ENCODE peak calls at places on chromosomes 6 and 20, in five cellular contexts. G is A549, K is HepG2, A is K562, W is IMR-90. F is an unnamed sample.

GRCh38 chr20:3808544-3808943 is 11.8 kb upstream of the AP5S1 start:
- DNase-seq in K (no peak), W (no peak), A (no peak), G (no peak), F (no peak)

GRCh38 chr20:31841928-31842327 is 3.5 kb downstream of the FOXS1 start:
- DNase-seq in K (peak; percentile 38), G (no peak), A (peak; percentile 75), W (peak; percentile 66), F (no peak)

GRCh38 chr6:46090115-46091079 is 39.4 kb upstream of the ENPP4 start:
- DNase-seq in A (peak; percentile 75), G (peak; percentile 25), W (peak; percentile 34), K (peak; percentile 50), F (no peak)

GRCh38 chr20:56537997-56538396 is 5.0 kb downstream of the FAM209B start:
- DNase-seq in K (no peak), G (no peak), A (no peak), W (no peak), F (no peak)

GRCh38 chr6:16392010-16392409 is 153.6 kb downstream of the GMPR start:
- DNase-seq in A (no peak), K (no peak), G (no peak), W (no peak), F (no peak)

GRCh38 chr6:84399003-84399402 is 171.6 kb upstream of the CEP162 start:
- DNase-seq in A (no peak), K (no peak), G (no peak), W (no peak), F (no peak)

GRCh38 chr20:15076785-15077184 is 739.4 kb upstream of the FLRT3 start:
- DNase-seq in W (no peak), K (no peak), A (no peak), G (no peak), F (no peak)

GRCh38 chr6:42150254-42150653 is 7.8 kb upstream of the C6orf132 start:
- DNase-seq in K (no peak), A (no peak), W (no peak), G (no peak), F (no peak)

GRCh38 chr6:113707194-113707593 is 150.0 kb upstream of the MARCKS start:
- DNase-seq in A (no peak), G (no peak), K (no peak), W (no peak), F (no peak)

GRCh38 chr20:11173936-11174335 is 500.1 kb upstream of the JAG1 start:
- DNase-seq in A (no peak), G (no peak), K (no peak), W (no peak), F (no peak)

GRCh38 chr6:38739532-38739931 is 24.4 kb downstream of the DNAH8 start:
- DNase-seq in K (no peak), G (no peak), W (no peak), A (no peak), F (no peak)

GRCh38 chr6:94045473-94045872 is 626.1 kb upstream of the EPHA7 start:
- DNase-seq in W (no peak), K (no peak), G (no peak), A (no peak), F (no peak)

GRCh38 chr6:110811187-110811586 is 4.1 kb downstream of the CDK19 start:
- DNase-seq in A (no peak), K (no peak), W (no peak), G (no peak), F (no peak)

GRCh38 chr20:49983123-49983847 is 505 bp downstream of the SNAI1 start:
- DNase-seq in A (peak; percentile 70), G (no peak), W (no peak), K (no peak), F (no peak)

GRCh38 chr6:147554281-147554680 is 45.8 kb downstream of the SAMD5 start:
- DNase-seq in W (no peak), A (no peak), K (no peak), G (no peak), F (no peak)

GRCh38 chr6:147560670-147561069 is 52.2 kb downstream of the SAMD5 start:
- DNase-seq in W (no peak), K (no peak), A (no peak), G (no peak), F (no peak)

GRCh38 chr6:147561742-147562141 is 53.3 kb downstream of the SAMD5 start:
- DNase-seq in G (no peak), K (no peak), W (no peak), A (no peak), F (no peak)

GRCh38 chr6:147564556-147564955 is 56.1 kb downstream of the SAMD5 start:
- DNase-seq in K (no peak), G (no peak), W (peak; percentile 59), A (no peak), F (no peak)

DNA sequence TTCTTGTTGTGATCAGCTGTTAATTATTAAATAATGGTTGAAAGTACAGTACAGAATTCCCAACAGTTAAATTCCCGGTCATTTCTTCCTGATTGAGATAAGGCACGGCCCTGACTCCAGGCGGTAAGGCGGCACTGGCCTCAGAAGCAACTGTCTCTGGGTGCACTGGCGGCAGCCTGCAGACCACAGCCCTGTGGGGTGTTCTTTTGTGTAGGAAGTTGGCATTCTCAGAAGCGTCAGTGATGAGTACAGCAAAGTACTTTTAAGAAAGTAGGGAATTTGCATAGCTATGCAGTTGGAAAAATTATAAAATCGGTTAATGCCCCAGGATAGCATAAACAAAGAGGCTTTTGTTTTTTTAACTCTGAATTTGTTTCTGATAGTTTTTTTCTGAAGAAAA is 50.5 kb downstream of the SAMD5 start:
- DNase-seq in W (peak; percentile 5), G (no peak), K (no peak), A (no peak), F (no peak)
- H3K4me3 ChIP-seq in W (no peak overlapping the region), G (no peak overlapping the region), K (no peak overlapping the region), A (no peak overlapping the region), F (no peak overlapping the region)

DNA sequence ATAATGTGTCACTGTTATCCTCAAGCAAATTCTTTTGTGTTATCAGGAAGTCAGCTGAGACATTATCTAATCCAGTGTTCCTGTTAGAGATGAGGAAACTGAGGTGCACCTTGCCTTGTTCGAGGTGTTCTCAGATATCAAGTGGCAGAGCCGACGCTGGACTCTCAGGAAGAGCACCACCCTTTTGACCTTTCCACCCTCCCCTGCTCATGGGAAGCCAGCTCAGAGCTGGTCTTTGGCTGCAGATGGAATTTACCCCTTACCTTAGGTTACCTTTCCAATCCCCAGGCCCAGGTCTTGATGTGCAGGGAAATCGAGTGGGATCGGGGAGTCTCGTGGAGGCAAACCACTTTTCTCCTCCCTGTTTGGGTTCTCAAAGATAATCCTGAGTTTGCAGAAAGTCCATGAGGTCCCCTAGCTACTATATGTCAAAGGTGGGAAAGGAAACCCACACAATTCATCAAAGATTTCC is 62.9 kb upstream of the PIM1 start:
- DNase-seq in G (no peak), A (no peak), W (no peak), K (peak; percentile 88), F (no peak)
- TF ChIP-seq MAFK in G (no peak), A (no peak), W (no peak), K (no peak), F (no peak)

GRCh38 chr6:132736239-132736638 is 21.5 kb downstream of the VNN2 start:
- DNase-seq in A (no peak), W (peak; percentile 14), K (no peak), G (no peak), F (no peak)

GRCh38 chr6:132733288-132733687 is 19.4 kb upstream of the VNN1 start:
- DNase-seq in W (peak; percentile 17), K (no peak), G (no peak), A (no peak), F (no peak)

GRCh38 chr6:132734694-132735236 is 20.9 kb upstream of the VNN1 start:
- DNase-seq in G (no peak), W (peak; percentile 83), A (no peak), K (peak; percentile 78), F (no peak)

GRCh38 chr6:132731086-132731485 is 17.2 kb upstream of the VNN1 start:
- DNase-seq in W (peak; percentile 55), K (no peak), G (no peak), A (no peak), F (no peak)

DNA sequence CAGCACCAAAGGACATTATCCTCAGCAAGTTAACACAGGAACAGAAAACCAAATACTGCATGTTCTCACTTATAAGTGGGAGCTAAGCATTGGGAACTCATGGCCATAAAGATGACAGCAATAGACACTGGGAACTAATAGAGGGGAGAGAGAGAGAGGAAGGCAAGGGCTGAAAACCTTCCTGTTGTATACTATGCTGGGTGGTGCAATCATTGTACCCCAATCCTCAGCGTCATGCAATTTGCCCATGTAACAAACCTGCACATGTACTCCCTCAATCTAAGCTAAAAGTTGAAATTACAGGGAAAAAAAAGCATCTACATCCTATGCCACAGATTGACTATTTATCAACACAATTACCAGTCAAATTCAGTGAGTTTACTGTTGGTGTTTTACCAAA is 20.0 kb upstream of the VNN1 start:
- DNase-seq in W (no peak), A (no peak), G (no peak), K (no peak), F (no peak)
- H3K4me3 ChIP-seq in W (no peak overlapping the region), A (no peak overlapping the region), G (no peak overlapping the region), K (no peak overlapping the region), F (no peak overlapping the region)

GRCh38 chr20:63771046-63771707 is 31.6 kb downstream of the SLC2A4RG start:
- DNase-seq in W (no peak), A (no peak), G (no peak), K (no peak), F (no peak)
- TF ChIP-seq MAFK in W (no peak), A (no peak), G (no peak), K (no peak), F (no peak)

GRCh38 chr6:43825187-43826115 is 55.4 kb downstream of the VEGFA start:
- DNase-seq in A (no peak), W (no peak), G (no peak), K (no peak), F (no peak)

GRCh38 chr6:43824741-43825064 is 54.7 kb downstream of the VEGFA start:
- DNase-seq in K (no peak), W (no peak), A (no peak), G (no peak), F (no peak)

GRCh38 chr6:43823390-43823789 is 53.4 kb downstream of the VEGFA start:
- DNase-seq in G (no peak), K (no peak), A (no peak), W (no peak), F (no peak)

GRCh38 chr6:43826739-43827138 is 56.7 kb downstream of the VEGFA start:
- DNase-seq in W (no peak), K (no peak), A (no peak), G (no peak), F (no peak)

GRCh38 chr6:43823879-43824740 is 54.1 kb downstream of the VEGFA start:
- DNase-seq in K (peak; percentile 81), W (no peak), G (no peak), A (no peak), F (no peak)
- H3K4me3 ChIP-seq in K (no peak overlapping the region), W (no peak overlapping the region), G (no peak overlapping the region), A (no peak overlapping the region), F (no peak overlapping the region)

GRCh38 chr6:166595061-166595780 is 8.7 kb upstream of the RAMACL start:
- DNase-seq in G (no peak), A (no peak), K (no peak), W (peak; percentile 92), F (no peak)
- TF ChIP-seq MAFK in G (no peak), A (no peak), K (no peak), W (peak; percentile 35), F (no peak)

DNA sequence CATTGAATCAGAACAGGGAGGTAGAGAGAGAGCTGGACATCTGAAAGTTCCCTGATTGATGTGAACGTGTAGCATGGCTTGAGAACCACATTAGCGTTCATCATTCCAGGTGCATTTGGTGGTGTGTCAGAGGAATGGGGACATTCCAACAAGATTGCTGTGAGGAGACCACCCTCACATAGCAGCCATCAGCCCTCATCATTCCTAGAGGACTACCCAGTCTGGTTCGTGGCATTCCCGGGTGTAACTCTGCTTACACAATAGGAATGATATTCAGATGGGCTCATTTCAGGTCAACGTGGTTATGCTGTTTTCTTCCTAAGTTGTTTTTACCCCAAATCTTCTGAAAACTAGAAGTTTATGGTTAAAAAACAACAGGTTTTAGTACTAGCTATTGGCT is 62.2 kb upstream of the KLHL31 start:
- DNase-seq in A (no peak), W (peak; percentile 61), G (no peak), K (no peak), F (no peak)
- H3K4me3 ChIP-seq in A (no peak overlapping the region), W (no peak overlapping the region), G (no peak overlapping the region), K (no peak overlapping the region), F (no peak overlapping the region)